ENCODE peak calls at places on chromosomes 5 and 9, in six cellular contexts. U is Calu3, H is neural progenitor cell, G is DND-41, O is RWPE1, B is A549. C is an unnamed sample.

GRCh38 chr9:79583957-79584654 is 12.3 kb downstream of the TLE4 start:
- DNase-seq in U (no peak), O (no peak), G (no peak), B (no peak), H (peak; percentile 62), C (peak; percentile 75)

GRCh38 chr5:123089971-123090640 is 1.1 kb downstream of the PRDM6 start:
- DNase-seq in B (peak; percentile 16), U (peak; percentile 54), G (no peak), O (no peak), H (peak; percentile 79), C (no peak)

GRCh38 chr9:136962701-136963248 is 10.7 kb downstream of the LCN12 start:
- DNase-seq in U (no peak), O (no peak), B (no peak), H (no peak), G (no peak), C (no peak)

GRCh38 chr9:34510032-34510431 is 12.8 kb downstream of the ENHO start:
- DNase-seq in O (no peak), U (no peak), G (no peak), B (no peak), H (no peak), C (no peak)

GRCh38 chr9:25678147-25678666 is at the start of gene TUSC1:
- DNase-seq in O (peak; percentile 76), B (peak; percentile 70), G (no peak), H (peak; percentile 69), U (peak; percentile 78), C (peak; percentile 10)

GRCh38 chr5:143400541-143401252 is 2.8 kb downstream of the NR3C1 start:
- DNase-seq in O (no peak), B (peak; percentile 82), G (peak; percentile 49), H (peak; percentile 24), U (no peak), C (no peak)

GRCh38 chr5:173420108-173420507 is 91.9 kb upstream of the STC2 start:
- DNase-seq in B (no peak), G (no peak), U (no peak), H (no peak), O (no peak), C (no peak)

GRCh38 chr5:171355302-171355724 is 32.3 kb upstream of the NPM1 start:
- DNase-seq in B (no peak), U (no peak), O (no peak), G (no peak), H (no peak), C (peak; percentile 78)

GRCh38 chr5:116585227-116585626 is 10.6 kb upstream of the SEMA6A start:
- DNase-seq in G (no peak), U (no peak), O (no peak), H (no peak), B (no peak), C (no peak)

GRCh38 chr5:173547579-173547978 is 68.9 kb downstream of the BOD1 start:
- DNase-seq in U (peak; percentile 14), B (no peak), H (no peak), G (no peak), O (peak; percentile 41), C (no peak)

GRCh38 chr5:124747770-124748686 is 1.6 kb upstream of the ZNF608 start:
- DNase-seq in H (peak; percentile 43), O (peak; percentile 21), G (no peak), B (peak; percentile 4), U (no peak), C (no peak)

GRCh38 chr9:126885089-126885753 is 24.8 kb downstream of the ZBTB34 start:
- DNase-seq in O (no peak), U (peak; percentile 4), H (no peak), G (no peak), B (no peak), C (no peak)

GRCh38 chr9:97386733-97387503 is 25.0 kb upstream of the TDRD7 start:
- DNase-seq in H (peak; percentile 80), O (peak; percentile 85), U (peak; percentile 71), B (peak; percentile 47), G (peak; percentile 61), C (peak; percentile 87)

GRCh38 chr9:95181226-95181818 is 136.2 kb downstream of the FANCC start:
- DNase-seq in B (no peak), U (no peak), G (no peak), H (no peak), O (no peak), C (no peak)
- TF ChIP-seq CTCF in B (peak; percentile 57), U (peak; percentile 26), G (peak; percentile 47), H (peak; percentile 67), O (peak; percentile 71), C (peak; percentile 60)

GRCh38 chr9:83327323-83327722 is 210.9 kb downstream of the FRMD3 start:
- DNase-seq in G (no peak), B (peak; percentile 21), O (no peak), U (no peak), H (peak; percentile 20), C (no peak)

GRCh38 chr9:83334320-83334719 is 203.9 kb downstream of the FRMD3 start:
- DNase-seq in B (peak; percentile 75), H (peak; percentile 81), U (peak; percentile 80), O (peak; percentile 26), G (peak; percentile 66), C (peak; percentile 83)

GRCh38 chr9:83327750-83328622 is 210.2 kb downstream of the FRMD3 start:
- DNase-seq in B (no peak), H (no peak), U (no peak), G (no peak), O (no peak), C (no peak)

DNA sequence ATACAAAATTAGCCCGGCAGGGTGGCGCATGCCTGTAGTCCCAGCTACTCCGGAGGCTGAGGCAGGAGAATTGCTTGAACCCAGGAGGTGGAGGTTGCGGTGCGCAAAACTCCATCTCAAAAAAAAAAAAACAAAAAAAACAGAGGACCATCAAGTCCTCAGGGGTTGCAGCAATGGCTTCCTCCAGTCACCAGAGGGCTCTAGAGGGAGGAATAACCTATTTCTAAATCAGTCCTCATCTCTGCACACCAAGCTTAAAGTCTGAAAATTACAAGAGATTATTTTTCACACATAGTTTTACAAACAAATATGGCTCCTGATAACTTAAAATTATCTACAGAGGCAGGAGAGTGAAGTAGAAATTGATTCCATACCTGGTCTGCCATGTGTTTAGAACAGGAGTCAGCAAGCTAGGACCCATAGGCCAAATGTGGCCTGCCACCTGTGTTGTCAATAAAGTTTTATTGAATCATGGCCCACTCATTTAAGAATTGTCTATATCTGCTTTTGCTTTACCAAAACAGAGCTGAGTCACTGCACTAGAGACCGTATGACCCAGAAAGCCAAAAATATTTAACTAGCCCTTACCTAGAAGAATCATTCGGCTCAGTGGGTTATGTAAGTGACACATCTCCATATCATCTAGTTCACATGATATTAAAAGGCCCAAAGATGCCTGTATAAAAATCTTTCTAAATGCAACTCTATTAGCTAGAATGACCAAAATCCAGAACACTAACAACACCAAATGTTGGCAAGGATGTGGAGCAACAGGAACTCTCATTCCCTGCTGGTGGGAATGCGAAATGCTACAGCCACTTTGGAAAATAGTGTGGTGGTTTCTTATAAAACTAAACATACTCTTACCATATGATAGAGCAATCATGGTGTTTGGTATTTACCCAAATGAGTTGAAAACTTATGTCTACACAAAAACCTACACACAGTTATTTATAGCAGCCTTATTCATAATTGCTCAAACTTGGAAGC is 207.7 kb downstream of the FRMD3 start:
- DNase-seq in U (no peak), B (no peak), O (no peak), G (no peak), H (peak; percentile 8), C (peak; percentile 3)
- TF ChIP-seq CTCF in U (no peak), B (no peak), O (no peak), G (peak; percentile 27), H (peak; percentile 17), C (peak; percentile 12)

GRCh38 chr5:27020965-27021364 is 17.4 kb downstream of the CDH9 start:
- DNase-seq in G (no peak), B (peak; percentile 34), H (no peak), U (no peak), O (peak; percentile 15), C (no peak)
- TF ChIP-seq CTCF in G (no peak), B (peak; percentile 47), H (peak; percentile 36), U (no peak), O (peak; percentile 48), C (no peak)

DNA sequence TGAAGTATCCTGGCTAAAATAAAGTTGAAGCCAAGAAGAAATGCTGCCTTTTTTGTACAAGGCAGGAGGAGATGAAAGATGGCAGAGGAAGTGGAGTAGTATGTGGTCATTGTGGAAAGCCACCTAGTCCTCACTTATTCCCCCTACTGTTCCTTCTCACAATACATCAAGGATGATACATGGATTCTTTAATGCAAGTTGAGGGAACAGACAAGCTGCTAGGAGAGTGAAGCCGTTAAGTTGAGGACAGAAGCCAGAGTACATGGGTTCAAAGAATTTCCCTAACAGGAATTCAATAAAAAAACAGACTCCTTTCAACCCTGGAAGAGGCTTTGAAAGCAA is 73.8 kb downstream of the MRPS27 start:
- DNase-seq in B (peak; percentile 52), O (no peak), H (no peak), U (no peak), G (no peak), C (no peak)
- TF ChIP-seq CTCF in B (no peak), O (no peak), H (no peak), U (no peak), G (no peak), C (no peak)

C was measured in activated CD8-positive, alpha-beta T cell treated with anti-CD3 and anti-CD28 coated beads for 36 hours.